ENCODE peak calls at places on chromosomes 13 and 19, in ten cellular contexts. One of them, this sample, is unnamed.

GRCh38 chr19:47153266-47153665 is 22.6 kb downstream of the SAE1 start:
- DNase-seq in EL: no peak
- DNase-seq in amniotic stem cell: no peak
- DNase-seq in CD4-positive, alpha-beta T cell: no peak
- DNase-seq in stimulated activated CD4-positive, alpha-beta T cell treated with anti-CD3 and anti-CD28 coated beads, Interleukin-12 subunit alpha, Interleukin-12 subunit beta, amount 100 ng/mL, for 4 hours: no peak
- DNase-seq in D721Med: no peak
- DNase-seq in EH: no peak
- DNase-seq in left ventricle myocardium superior: no peak
- DNase-seq in germinal center: no peak
- DNase-seq in hypothalamus: no peak
- DNase-seq in this sample: no peak

GRCh38 chr19:28705008-28705407 is 507.9 kb downstream of the UQCRFS1 start:
- DNase-seq in D721Med: no peak
- DNase-seq in germinal center: no peak
- DNase-seq in EH: peak; percentile 88
- DNase-seq in amniotic stem cell: peak; percentile 39
- DNase-seq in hypothalamus: no peak
- DNase-seq in stimulated activated CD4-positive, alpha-beta T cell treated with anti-CD3 and anti-CD28 coated beads, Interleukin-12 subunit alpha, Interleukin-12 subunit beta, amount 100 ng/mL, for 4 hours: no peak
- DNase-seq in CD4-positive, alpha-beta T cell: no peak
- DNase-seq in left ventricle myocardium superior: no peak
- DNase-seq in EL: peak; percentile 92
- DNase-seq in this sample: no peak

GRCh38 chr13:78147905-78148304 is 229.3 kb upstream of the EDNRB start:
- DNase-seq in left ventricle myocardium superior: no peak
- DNase-seq in EH: peak; percentile 89
- DNase-seq in amniotic stem cell: peak; percentile 22
- DNase-seq in EL: peak; percentile 90
- DNase-seq in D721Med: no peak
- DNase-seq in stimulated activated CD4-positive, alpha-beta T cell treated with anti-CD3 and anti-CD28 coated beads, Interleukin-12 subunit alpha, Interleukin-12 subunit beta, amount 100 ng/mL, for 4 hours: no peak
- DNase-seq in germinal center: no peak
- DNase-seq in CD4-positive, alpha-beta T cell: no peak
- DNase-seq in hypothalamus: no peak
- DNase-seq in this sample: no peak

GRCh38 chr13:81058211-81058915 is 717.4 kb upstream of the SPRY2 start:
- DNase-seq in left ventricle myocardium superior: no peak
- DNase-seq in stimulated activated CD4-positive, alpha-beta T cell treated with anti-CD3 and anti-CD28 coated beads, Interleukin-12 subunit alpha, Interleukin-12 subunit beta, amount 100 ng/mL, for 4 hours: no peak
- DNase-seq in amniotic stem cell: no peak
- DNase-seq in EL: no peak
- DNase-seq in germinal center: no peak
- DNase-seq in CD4-positive, alpha-beta T cell: no peak
- DNase-seq in D721Med: no peak
- DNase-seq in hypothalamus: no peak
- DNase-seq in EH: no peak
- DNase-seq in this sample: no peak

GRCh38 chr13:50191004-50191403 is 175.8 kb downstream of the KCNRG start:
- DNase-seq in CD4-positive, alpha-beta T cell: no peak
- DNase-seq in stimulated activated CD4-positive, alpha-beta T cell treated with anti-CD3 and anti-CD28 coated beads, Interleukin-12 subunit alpha, Interleukin-12 subunit beta, amount 100 ng/mL, for 4 hours: no peak
- DNase-seq in left ventricle myocardium superior: no peak
- DNase-seq in EL: no peak
- DNase-seq in EH: no peak
- DNase-seq in D721Med: no peak
- DNase-seq in amniotic stem cell: no peak
- DNase-seq in hypothalamus: no peak
- DNase-seq in germinal center: no peak
- DNase-seq in this sample: no peak

GRCh38 chr13:101845501-101846012 is 393.1 kb downstream of the ITGBL1 start:
- DNase-seq in amniotic stem cell: no peak
- DNase-seq in D721Med: no peak
- DNase-seq in CD4-positive, alpha-beta T cell: no peak
- DNase-seq in EH: peak; percentile 15
- DNase-seq in EL: peak; percentile 45
- DNase-seq in left ventricle myocardium superior: no peak
- DNase-seq in germinal center: no peak
- DNase-seq in hypothalamus: no peak
- DNase-seq in stimulated activated CD4-positive, alpha-beta T cell treated with anti-CD3 and anti-CD28 coated beads, Interleukin-12 subunit alpha, Interleukin-12 subunit beta, amount 100 ng/mL, for 4 hours: no peak
- DNase-seq in this sample: no peak

GRCh38 chr19:20235156-20235555 is 68.1 kb downstream of the ZNF486 start:
- DNase-seq in D721Med: no peak
- DNase-seq in CD4-positive, alpha-beta T cell: no peak
- DNase-seq in hypothalamus: no peak
- DNase-seq in stimulated activated CD4-positive, alpha-beta T cell treated with anti-CD3 and anti-CD28 coated beads, Interleukin-12 subunit alpha, Interleukin-12 subunit beta, amount 100 ng/mL, for 4 hours: no peak
- DNase-seq in left ventricle myocardium superior: no peak
- DNase-seq in EH: no peak
- DNase-seq in amniotic stem cell: no peak
- DNase-seq in EL: no peak
- DNase-seq in germinal center: peak; percentile 72
- DNase-seq in this sample: no peak

GRCh38 chr19:47389150-47389556 is 30.2 kb downstream of the MEIS3 start:
- DNase-seq in amniotic stem cell: no peak
- DNase-seq in EL: no peak
- DNase-seq in CD4-positive, alpha-beta T cell: no peak
- DNase-seq in hypothalamus: no peak
- DNase-seq in D721Med: no peak
- DNase-seq in germinal center: no peak
- DNase-seq in left ventricle myocardium superior: no peak
- DNase-seq in stimulated activated CD4-positive, alpha-beta T cell treated with anti-CD3 and anti-CD28 coated beads, Interleukin-12 subunit alpha, Interleukin-12 subunit beta, amount 100 ng/mL, for 4 hours: no peak
- DNase-seq in EH: no peak
- DNase-seq in this sample: no peak

GRCh38 chr13:62092949-62093348 is 677.3 kb upstream of the PCDH20 start:
- DNase-seq in EL: no peak
- DNase-seq in left ventricle myocardium superior: no peak
- DNase-seq in amniotic stem cell: no peak
- DNase-seq in hypothalamus: no peak
- DNase-seq in D721Med: no peak
- DNase-seq in EH: no peak
- DNase-seq in stimulated activated CD4-positive, alpha-beta T cell treated with anti-CD3 and anti-CD28 coated beads, Interleukin-12 subunit alpha, Interleukin-12 subunit beta, amount 100 ng/mL, for 4 hours: no peak
- DNase-seq in CD4-positive, alpha-beta T cell: no peak
- DNase-seq in germinal center: no peak
- DNase-seq in this sample: no peak

GRCh38 chr19:11375143-11375948 is 880 bp downstream of the SWSAP1 start:
- DNase-seq in D721Med: no peak
- DNase-seq in left ventricle myocardium superior: peak; percentile 60
- DNase-seq in amniotic stem cell: no peak
- DNase-seq in stimulated activated CD4-positive, alpha-beta T cell treated with anti-CD3 and anti-CD28 coated beads, Interleukin-12 subunit alpha, Interleukin-12 subunit beta, amount 100 ng/mL, for 4 hours: peak; percentile 56
- DNase-seq in EH: no peak
- DNase-seq in germinal center: peak; percentile 66
- DNase-seq in EL: no peak
- DNase-seq in CD4-positive, alpha-beta T cell: peak; percentile 52
- DNase-seq in hypothalamus: no peak
- DNase-seq in this sample: peak; percentile 64

GRCh38 chr19:50906217-50906616 is 5.0 kb downstream of the KLK4 start:
- DNase-seq in stimulated activated CD4-positive, alpha-beta T cell treated with anti-CD3 and anti-CD28 coated beads, Interleukin-12 subunit alpha, Interleukin-12 subunit beta, amount 100 ng/mL, for 4 hours: peak; percentile 35
- DNase-seq in EL: no peak
- DNase-seq in hypothalamus: no peak
- DNase-seq in CD4-positive, alpha-beta T cell: no peak
- DNase-seq in left ventricle myocardium superior: no peak
- DNase-seq in D721Med: no peak
- DNase-seq in amniotic stem cell: no peak
- DNase-seq in germinal center: peak; percentile 49
- DNase-seq in EH: peak; percentile 6
- DNase-seq in this sample: no peak

GRCh38 chr13:62142048-62142447 is 726.4 kb upstream of the PCDH20 start:
- DNase-seq in EH: no peak
- DNase-seq in EL: no peak
- DNase-seq in germinal center: no peak
- DNase-seq in D721Med: no peak
- DNase-seq in CD4-positive, alpha-beta T cell: no peak
- DNase-seq in stimulated activated CD4-positive, alpha-beta T cell treated with anti-CD3 and anti-CD28 coated beads, Interleukin-12 subunit alpha, Interleukin-12 subunit beta, amount 100 ng/mL, for 4 hours: no peak
- DNase-seq in amniotic stem cell: no peak
- DNase-seq in left ventricle myocardium superior: no peak
- DNase-seq in hypothalamus: no peak
- DNase-seq in this sample: no peak

GRCh38 chr13:40101708-40102359 is 446.4 kb downstream of the COG6 start:
- DNase-seq in CD4-positive, alpha-beta T cell: no peak
- DNase-seq in left ventricle myocardium superior: no peak
- DNase-seq in germinal center: peak; percentile 34
- DNase-seq in amniotic stem cell: no peak
- DNase-seq in D721Med: no peak
- DNase-seq in hypothalamus: no peak
- DNase-seq in stimulated activated CD4-positive, alpha-beta T cell treated with anti-CD3 and anti-CD28 coated beads, Interleukin-12 subunit alpha, Interleukin-12 subunit beta, amount 100 ng/mL, for 4 hours: peak; percentile 14
- DNase-seq in EH: no peak
- DNase-seq in EL: no peak
- DNase-seq in this sample: no peak

GRCh38 chr13:29925457-29925856 is 75.0 kb upstream of the UBL3 start:
- DNase-seq in amniotic stem cell: no peak
- DNase-seq in hypothalamus: no peak
- DNase-seq in CD4-positive, alpha-beta T cell: no peak
- DNase-seq in stimulated activated CD4-positive, alpha-beta T cell treated with anti-CD3 and anti-CD28 coated beads, Interleukin-12 subunit alpha, Interleukin-12 subunit beta, amount 100 ng/mL, for 4 hours: no peak
- DNase-seq in EL: peak; percentile 81
- DNase-seq in D721Med: no peak
- DNase-seq in germinal center: no peak
- DNase-seq in EH: peak; percentile 86
- DNase-seq in left ventricle myocardium superior: peak; percentile 58
- DNase-seq in this sample: peak; percentile 82

GRCh38 chr19:2064788-2065524 is 13.9 kb upstream of the MKNK2 start:
- DNase-seq in amniotic stem cell: no peak
- DNase-seq in stimulated activated CD4-positive, alpha-beta T cell treated with anti-CD3 and anti-CD28 coated beads, Interleukin-12 subunit alpha, Interleukin-12 subunit beta, amount 100 ng/mL, for 4 hours: no peak
- DNase-seq in left ventricle myocardium superior: peak; percentile 82
- DNase-seq in CD4-positive, alpha-beta T cell: no peak
- DNase-seq in EL: no peak
- DNase-seq in EH: peak; percentile 41
- DNase-seq in D721Med: no peak
- DNase-seq in hypothalamus: no peak
- DNase-seq in germinal center: no peak
- DNase-seq in this sample: no peak

GRCh38 chr19:45771331-45771933 is 2.4 kb upstream of the SIX5 start:
- DNase-seq in left ventricle myocardium superior: peak; percentile 54
- DNase-seq in hypothalamus: no peak
- DNase-seq in D721Med: no peak
- DNase-seq in amniotic stem cell: no peak
- DNase-seq in EH: no peak
- DNase-seq in CD4-positive, alpha-beta T cell: no peak
- DNase-seq in EL: no peak
- DNase-seq in stimulated activated CD4-positive, alpha-beta T cell treated with anti-CD3 and anti-CD28 coated beads, Interleukin-12 subunit alpha, Interleukin-12 subunit beta, amount 100 ng/mL, for 4 hours: no peak
- DNase-seq in germinal center: no peak
- DNase-seq in this sample: peak; percentile 48

GRCh38 chr19:31510635-31511034 is 161.4 kb upstream of the TSHZ3 start:
- DNase-seq in germinal center: no peak
- DNase-seq in hypothalamus: no peak
- DNase-seq in EL: no peak
- DNase-seq in CD4-positive, alpha-beta T cell: no peak
- DNase-seq in stimulated activated CD4-positive, alpha-beta T cell treated with anti-CD3 and anti-CD28 coated beads, Interleukin-12 subunit alpha, Interleukin-12 subunit beta, amount 100 ng/mL, for 4 hours: no peak
- DNase-seq in left ventricle myocardium superior: no peak
- DNase-seq in D721Med: no peak
- DNase-seq in EH: no peak
- DNase-seq in amniotic stem cell: no peak
- DNase-seq in this sample: no peak

GRCh38 chr13:74768521-74769090 is 634.4 kb upstream of the KLF12 start:
- DNase-seq in germinal center: no peak
- DNase-seq in D721Med: no peak
- DNase-seq in hypothalamus: no peak
- DNase-seq in amniotic stem cell: no peak
- DNase-seq in EL: peak; percentile 44
- DNase-seq in stimulated activated CD4-positive, alpha-beta T cell treated with anti-CD3 and anti-CD28 coated beads, Interleukin-12 subunit alpha, Interleukin-12 subunit beta, amount 100 ng/mL, for 4 hours: no peak
- DNase-seq in left ventricle myocardium superior: no peak
- DNase-seq in CD4-positive, alpha-beta T cell: no peak
- DNase-seq in EH: peak; percentile 65
- DNase-seq in this sample: no peak

GRCh38 chr13:39185326-39185725 is 147.1 kb downstream of the NHLRC3 start:
- DNase-seq in germinal center: no peak
- DNase-seq in hypothalamus: no peak
- DNase-seq in CD4-positive, alpha-beta T cell: no peak
- DNase-seq in stimulated activated CD4-positive, alpha-beta T cell treated with anti-CD3 and anti-CD28 coated beads, Interleukin-12 subunit alpha, Interleukin-12 subunit beta, amount 100 ng/mL, for 4 hours: no peak
- DNase-seq in amniotic stem cell: no peak
- DNase-seq in left ventricle myocardium superior: no peak
- DNase-seq in D721Med: no peak
- DNase-seq in EL: no peak
- DNase-seq in EH: no peak
- DNase-seq in this sample: no peak

GRCh38 chr13:87259479-87260083 is 411.6 kb upstream of the SLITRK5 start:
- DNase-seq in EL: no peak
- DNase-seq in left ventricle myocardium superior: no peak
- DNase-seq in stimulated activated CD4-positive, alpha-beta T cell treated with anti-CD3 and anti-CD28 coated beads, Interleukin-12 subunit alpha, Interleukin-12 subunit beta, amount 100 ng/mL, for 4 hours: no peak
- DNase-seq in germinal center: no peak
- DNase-seq in D721Med: no peak
- DNase-seq in hypothalamus: no peak
- DNase-seq in amniotic stem cell: no peak
- DNase-seq in EH: no peak
- DNase-seq in CD4-positive, alpha-beta T cell: no peak
- DNase-seq in this sample: no peak

GRCh38 chr13:23778879-23779278 is 110.3 kb downstream of the MIPEP start:
- DNase-seq in hypothalamus: no peak
- DNase-seq in CD4-positive, alpha-beta T cell: no peak
- DNase-seq in germinal center: no peak
- DNase-seq in amniotic stem cell: no peak
- DNase-seq in D721Med: no peak
- DNase-seq in EH: peak; percentile 48
- DNase-seq in EL: no peak
- DNase-seq in stimulated activated CD4-positive, alpha-beta T cell treated with anti-CD3 and anti-CD28 coated beads, Interleukin-12 subunit alpha, Interleukin-12 subunit beta, amount 100 ng/mL, for 4 hours: no peak
- DNase-seq in left ventricle myocardium superior: no peak
- DNase-seq in this sample: no peak

GRCh38 chr13:54950546-54950945 is 1921.9 kb downstream of the OLFM4 start:
- DNase-seq in EL: no peak
- DNase-seq in germinal center: no peak
- DNase-seq in stimulated activated CD4-positive, alpha-beta T cell treated with anti-CD3 and anti-CD28 coated beads, Interleukin-12 subunit alpha, Interleukin-12 subunit beta, amount 100 ng/mL, for 4 hours: no peak
- DNase-seq in D721Med: no peak
- DNase-seq in amniotic stem cell: no peak
- DNase-seq in CD4-positive, alpha-beta T cell: no peak
- DNase-seq in EH: no peak
- DNase-seq in left ventricle myocardium superior: no peak
- DNase-seq in hypothalamus: no peak
- DNase-seq in this sample: no peak

GRCh38 chr19:15154002-15154612 is 46.7 kb downstream of the NOTCH3 start:
- DNase-seq in hypothalamus: no peak
- DNase-seq in germinal center: peak; percentile 40
- DNase-seq in CD4-positive, alpha-beta T cell: no peak
- DNase-seq in amniotic stem cell: no peak
- DNase-seq in EH: peak; percentile 70
- DNase-seq in D721Med: no peak
- DNase-seq in stimulated activated CD4-positive, alpha-beta T cell treated with anti-CD3 and anti-CD28 coated beads, Interleukin-12 subunit alpha, Interleukin-12 subunit beta, amount 100 ng/mL, for 4 hours: no peak
- DNase-seq in EL: peak; percentile 62
- DNase-seq in left ventricle myocardium superior: no peak
- DNase-seq in this sample: no peak

GRCh38 chr13:31903072-31903815 is 128.3 kb upstream of the FRY start:
- DNase-seq in hypothalamus: no peak
- DNase-seq in stimulated activated CD4-positive, alpha-beta T cell treated with anti-CD3 and anti-CD28 coated beads, Interleukin-12 subunit alpha, Interleukin-12 subunit beta, amount 100 ng/mL, for 4 hours: no peak
- DNase-seq in D721Med: no peak
- DNase-seq in EH: no peak
- DNase-seq in CD4-positive, alpha-beta T cell: no peak
- DNase-seq in left ventricle myocardium superior: no peak
- DNase-seq in EL: no peak
- DNase-seq in amniotic stem cell: no peak
- DNase-seq in germinal center: no peak
- DNase-seq in this sample: no peak

GRCh38 chr19:40607311-40607871 is 6.2 kb downstream of the LTBP4 start:
- DNase-seq in germinal center: no peak
- DNase-seq in EL: no peak
- DNase-seq in D721Med: no peak
- DNase-seq in CD4-positive, alpha-beta T cell: no peak
- DNase-seq in left ventricle myocardium superior: peak; percentile 58
- DNase-seq in EH: no peak
- DNase-seq in hypothalamus: no peak
- DNase-seq in stimulated activated CD4-positive, alpha-beta T cell treated with anti-CD3 and anti-CD28 coated beads, Interleukin-12 subunit alpha, Interleukin-12 subunit beta, amount 100 ng/mL, for 4 hours: no peak
- DNase-seq in amniotic stem cell: no peak
- DNase-seq in this sample: no peak

GRCh38 chr19:4361152-4362037 is 18.0 kb downstream of the MPND start:
- DNase-seq in EH: no peak
- DNase-seq in EL: no peak
- DNase-seq in D721Med: no peak
- DNase-seq in amniotic stem cell: no peak
- DNase-seq in hypothalamus: no peak
- DNase-seq in CD4-positive, alpha-beta T cell: no peak
- DNase-seq in stimulated activated CD4-positive, alpha-beta T cell treated with anti-CD3 and anti-CD28 coated beads, Interleukin-12 subunit alpha, Interleukin-12 subunit beta, amount 100 ng/mL, for 4 hours: no peak
- DNase-seq in left ventricle myocardium superior: no peak
- DNase-seq in germinal center: no peak
- DNase-seq in this sample: no peak

GRCh38 chr19:47186337-47187022 is 44.5 kb downstream of the BBC3 start:
- DNase-seq in D721Med: no peak
- DNase-seq in left ventricle myocardium superior: no peak
- DNase-seq in amniotic stem cell: no peak
- DNase-seq in stimulated activated CD4-positive, alpha-beta T cell treated with anti-CD3 and anti-CD28 coated beads, Interleukin-12 subunit alpha, Interleukin-12 subunit beta, amount 100 ng/mL, for 4 hours: peak; percentile 65
- DNase-seq in hypothalamus: no peak
- DNase-seq in germinal center: peak; percentile 79
- DNase-seq in EH: no peak
- DNase-seq in EL: no peak
- DNase-seq in CD4-positive, alpha-beta T cell: peak; percentile 76
- DNase-seq in this sample: no peak

GRCh38 chr13:110334256-110334655 is 27.2 kb downstream of the COL4A2 start:
- DNase-seq in EH: peak; percentile 91
- DNase-seq in CD4-positive, alpha-beta T cell: no peak
- DNase-seq in D721Med: no peak
- DNase-seq in hypothalamus: no peak
- DNase-seq in left ventricle myocardium superior: no peak
- DNase-seq in germinal center: no peak
- DNase-seq in amniotic stem cell: no peak
- DNase-seq in stimulated activated CD4-positive, alpha-beta T cell treated with anti-CD3 and anti-CD28 coated beads, Interleukin-12 subunit alpha, Interleukin-12 subunit beta, amount 100 ng/mL, for 4 hours: no peak
- DNase-seq in EL: peak; percentile 75
- DNase-seq in this sample: no peak

This sample was measured in uterus.